ENCODE peak calls at places on chromosome X, in nine cellular contexts. E is activated CD4-positive, alpha-beta T cell treated with anti-CD3 and anti-CD28 coated beads for 1 hour; G is ovary; A is activated CD8-positive, alpha-beta memory T cell treated with anti-CD3 and anti-CD28 coated beads for 48 hours; I is hepatocyte; X is PC-3; R is stimulated activated CD8-positive, alpha-beta memory T cell treated with anti-CD3 and anti-CD28 coated beads, Interleukin-15, amount 100 ng/mL, for 4 hours; T is HEK293T; C is CD4-positive, CD25-positive, alpha-beta regulatory T cell. J is an unnamed sample.

GRCh38 chrX:41737065-41737464 is 13.1 kb downstream of the GPR82 start:
- DNase-seq in G (no peak), X (no peak), I (no peak), T (no peak), C (peak), A (no peak), E (no peak), R (no peak), J (no peak)

GRCh38 chrX:72609313-72609712 is 36.7 kb upstream of the HDAC8 start:
- DNase-seq in T (peak), X (peak), A (no peak), G (no peak), E (no peak), R (no peak), I (peak), C (peak), J (no peak)

GRCh38 chrX:74535211-74535621 is 79.2 kb downstream of the RLIM start:
- DNase-seq in I (peak), E (no peak), R (no peak), C (no peak), G (no peak), T (peak), A (no peak), X (peak), J (peak)

GRCh38 chrX:15382809-15383208 is 1.4 kb downstream of the VEGFD start:
- DNase-seq in X (peak), C (no peak), A (no peak), I (no peak), E (no peak), R (no peak), T (no peak), G (no peak), J (no peak)

GRCh38 chrX:74593593-74593992 is 20.8 kb downstream of the RLIM start:
- DNase-seq in T (no peak), I (no peak), A (no peak), E (no peak), C (no peak), G (no peak), R (no peak), X (no peak), J (no peak)

GRCh38 chrX:23826216-23826615 is 43.2 kb downstream of the SAT1 start:
- DNase-seq in A (no peak), G (no peak), R (no peak), X (no peak), E (no peak), C (no peak), I (no peak), T (no peak), J (no peak)

GRCh38 chrX:110420771-110421498 is 62.3 kb downstream of the RTL9 start:
- DNase-seq in T (peak), A (no peak), X (peak), E (no peak), C (no peak), G (no peak), R (no peak), I (no peak), J (peak)

GRCh38 chrX:3548743-3549441 is 164.6 kb downstream of the PRKX start:
- DNase-seq in C (no peak), G (no peak), E (no peak), T (peak), X (peak), A (no peak), I (peak), R (no peak), J (no peak)

GRCh38 chrX:107450823-107451509 is 1.5 kb downstream of the FRMPD3 start:
- DNase-seq in C (no peak), E (no peak), R (no peak), G (peak), X (no peak), T (peak), A (no peak), I (peak), J (peak)

GRCh38 chrX:40098264-40099045 is 697 bp upstream of the BCOR start:
- DNase-seq in R (no peak), E (peak), T (peak), I (peak), G (peak), A (no peak), X (peak), C (peak), J (peak)

GRCh38 chrX:48493890-48494364 is 14.9 kb upstream of the PORCN start:
- DNase-seq in X (peak), E (no peak), T (peak), A (no peak), C (peak), R (no peak), I (peak), G (no peak), J (peak)

GRCh38 chrX:69121321-69122000 is 43.8 kb downstream of the PJA1 start:
- DNase-seq in G (no peak), A (no peak), C (no peak), R (no peak), I (no peak), X (no peak), T (no peak), E (no peak), J (no peak)

GRCh38 chrX:40267334-40268118 is 169.8 kb upstream of the BCOR start:
- DNase-seq in I (no peak), G (no peak), X (no peak), R (no peak), E (no peak), T (no peak), C (no peak), A (no peak), J (no peak)

GRCh38 chrX:2632533-2633504 is 58.3 kb upstream of the CD99 start:
- DNase-seq in R (no peak), C (no peak), I (no peak), X (peak), E (no peak), G (no peak), T (no peak), A (no peak), J (no peak)

GRCh38 chrX:54825716-54826428 is 18.3 kb downstream of the MAGED2 start:
- DNase-seq in G (no peak), E (peak), C (peak), I (no peak), R (no peak), T (no peak), X (peak), A (no peak), J (no peak)

GRCh38 chrX:9587551-9588096 is 122.8 kb downstream of the TBL1X start:
- DNase-seq in T (no peak), G (no peak), E (no peak), R (no peak), C (no peak), I (no peak), A (no peak), X (no peak), J (no peak)

GRCh38 chrX:117743469-117744251 is 372.9 kb downstream of the KLHL13 start:
- DNase-seq in R (no peak), X (peak), G (no peak), T (peak), E (no peak), I (peak), C (no peak), A (no peak), J (no peak)

GRCh38 chrX:10327651-10328050 is 170.9 kb downstream of the CLCN4 start:
- DNase-seq in I (no peak), C (no peak), G (no peak), X (peak), T (no peak), R (no peak), A (no peak), E (no peak), J (no peak)

GRCh38 chrX:72694170-72694569 is 19.9 kb downstream of the PHKA1 start:
- DNase-seq in T (no peak), R (no peak), C (no peak), A (no peak), X (peak), G (no peak), E (no peak), I (no peak), J (no peak)

GRCh38 chrX:819684-820083 is 189.1 kb downstream of the SHOX start:
- DNase-seq in R (no peak), I (no peak), T (no peak), C (no peak), A (no peak), X (no peak), G (no peak), E (no peak), J (no peak)

GRCh38 chrX:16772460-16772859 is 13.8 kb upstream of the TXLNG start:
- DNase-seq in C (no peak), R (no peak), T (no peak), G (no peak), X (peak), A (no peak), I (no peak), E (no peak), J (no peak)

GRCh38 chrX:17377795-17378194 is 2.8 kb downstream of the NHS start:
- DNase-seq in C (peak), X (no peak), T (no peak), E (no peak), G (no peak), A (no peak), R (no peak), I (no peak), J (no peak)

GRCh38 chrX:112735147-112735546 is 55.4 kb upstream of the LHFPL1 start:
- DNase-seq in E (no peak), G (no peak), I (no peak), A (no peak), X (no peak), T (no peak), C (no peak), R (no peak), J (no peak)

GRCh38 chrX:64894454-64895038 is 81.7 kb downstream of the ZC4H2 start:
- DNase-seq in I (peak), E (no peak), T (peak), G (no peak), C (peak), A (peak), R (no peak), X (peak), J (no peak)

GRCh38 chrX:119655125-119655524 is 37.8 kb downstream of the SEPTIN6 start:
- DNase-seq in C (no peak), E (peak), I (peak), X (peak), G (peak), R (peak), T (no peak), A (no peak), J (no peak)

J was measured in hypothalamus.